ENCODE peak calls at places on chromosomes 13 and 19, in four cellular contexts. P is stomach; B is left lung; Q is CD8-positive, alpha-beta T cell. N is an unnamed sample.

GRCh38 chr13:51781246-51782022 is 22.5 kb downstream of the DHRS12 start:
- DNase-seq in P (peak; percentile 61), B (no peak), Q (no peak), N (peak; percentile 57)

GRCh38 chr19:18809149-18809978 is 18.3 kb upstream of the COMP start:
- DNase-seq in P (peak; percentile 38), Q (no peak), B (peak; percentile 57), N (no peak)

GRCh38 chr19:16654151-16654550 is 5.8 kb downstream of the SMIM7 start:
- DNase-seq in Q (no peak), P (no peak), B (no peak), N (peak; percentile 43)

GRCh38 chr19:58228584-58229254 is at the start of gene ZNF544:
- DNase-seq in Q (peak; percentile 54), P (peak; percentile 72), B (peak; percentile 85), N (peak; percentile 83)

GRCh38 chr13:73521291-73521626 is 462.5 kb downstream of the KLF5 start:
- DNase-seq in P (no peak), Q (no peak), B (no peak), N (no peak)

GRCh38 chr19:54231077-54231931 is 8.5 kb upstream of the LILRB3 start:
- DNase-seq in B (peak; percentile 88), P (peak; percentile 92), Q (peak; percentile 93), N (peak; percentile 91)

GRCh38 chr13:110187501-110188161 is 119.3 kb downstream of the COL4A1 start:
- DNase-seq in B (no peak), Q (no peak), P (no peak), N (peak; percentile 65)

GRCh38 chr13:38421590-38422560 is 72.2 kb downstream of the UFM1 start:
- DNase-seq in B (no peak), P (no peak), Q (no peak), N (no peak)

GRCh38 chr19:7869453-7869909 is 4.7 kb downstream of the PRR36 start:
- DNase-seq in B (peak; percentile 67), P (peak; percentile 82), Q (peak; percentile 84), N (no peak)

GRCh38 chr13:89514534-89515312 is 1832.8 kb upstream of the MIR17HG start:
- DNase-seq in P (no peak), Q (no peak), B (no peak), N (no peak)

GRCh38 chr19:33390120-33390907 is 16.8 kb downstream of the CEBPG start:
- DNase-seq in Q (no peak), B (peak; percentile 37), P (no peak), N (peak; percentile 28)

GRCh38 chr13:31905896-31906295 is 125.7 kb upstream of the FRY start:
- DNase-seq in P (no peak), Q (no peak), B (no peak), N (no peak)

GRCh38 chr19:21221653-21222052 is 79.8 kb downstream of the ZNF431 start:
- DNase-seq in B (no peak), P (no peak), Q (no peak), N (no peak)

GRCh38 chr19:50325310-50326100 is 3.7 kb downstream of the KCNC3 start:
- DNase-seq in P (peak; percentile 77), B (peak; percentile 64), Q (peak; percentile 64), N (peak; percentile 96)

GRCh38 chr13:50529154-50529882 is 314.2 kb downstream of the DLEU7 start:
- DNase-seq in Q (no peak), B (peak; percentile 88), P (peak; percentile 87), N (peak; percentile 82)

GRCh38 chr13:98564204-98564603 is 12.7 kb downstream of the STK24 start:
- DNase-seq in Q (no peak), P (no peak), B (no peak), N (no peak)

GRCh38 chr19:42412223-42412622 is 15.0 kb downstream of the LIPE start:
- DNase-seq in Q (no peak), B (no peak), P (no peak), N (peak; percentile 81)

GRCh38 chr13:95535243-95535642 is 17.3 kb upstream of the CLDN10 start:
- DNase-seq in P (no peak), B (peak; percentile 36), Q (no peak), N (no peak)

GRCh38 chr19:45955905-45956608 is 17.6 kb downstream of the NOVA2 start:
- DNase-seq in B (no peak), P (no peak), Q (no peak), N (peak; percentile 40)

GRCh38 chr19:39698535-39698934 is 5.7 kb upstream of the LGALS14 start:
- DNase-seq in B (no peak), P (no peak), Q (no peak), N (no peak)

GRCh38 chr13:75135325-75135825 is 346.6 kb downstream of the TBC1D4 start:
- DNase-seq in P (no peak), B (no peak), Q (no peak), N (no peak)

GRCh38 chr19:18049390-18049789 is 37.3 kb downstream of the IL12RB1 start:
- DNase-seq in B (peak; percentile 90), Q (no peak), P (peak; percentile 92), N (no peak)

GRCh38 chr19:32652893-32653625 is 21.9 kb downstream of the ANKRD27 start:
- DNase-seq in P (peak; percentile 88), B (peak; percentile 60), Q (no peak), N (peak; percentile 45)

GRCh38 chr19:38060346-38060745 is 153.3 kb downstream of the SIPA1L3 start:
- DNase-seq in P (no peak), Q (no peak), B (no peak), N (no peak)

GRCh38 chr13:59514316-59514715 is 649.4 kb downstream of the DIAPH3 start:
- DNase-seq in P (no peak), Q (no peak), B (no peak), N (no peak)

GRCh38 chr13:24254151-24254810 is 55.1 kb upstream of the C1QTNF9 start:
- DNase-seq in P (no peak), B (peak; percentile 66), Q (peak; percentile 65), N (no peak)

GRCh38 chr19:19232231-19232630 is 20.5 kb downstream of the NCAN start:
- DNase-seq in Q (no peak), B (no peak), P (no peak), N (no peak)

GRCh38 chr13:100434010-100434763 is 154.4 kb downstream of the GGACT start:
- DNase-seq in B (no peak), P (no peak), Q (no peak), N (no peak)

DNA sequence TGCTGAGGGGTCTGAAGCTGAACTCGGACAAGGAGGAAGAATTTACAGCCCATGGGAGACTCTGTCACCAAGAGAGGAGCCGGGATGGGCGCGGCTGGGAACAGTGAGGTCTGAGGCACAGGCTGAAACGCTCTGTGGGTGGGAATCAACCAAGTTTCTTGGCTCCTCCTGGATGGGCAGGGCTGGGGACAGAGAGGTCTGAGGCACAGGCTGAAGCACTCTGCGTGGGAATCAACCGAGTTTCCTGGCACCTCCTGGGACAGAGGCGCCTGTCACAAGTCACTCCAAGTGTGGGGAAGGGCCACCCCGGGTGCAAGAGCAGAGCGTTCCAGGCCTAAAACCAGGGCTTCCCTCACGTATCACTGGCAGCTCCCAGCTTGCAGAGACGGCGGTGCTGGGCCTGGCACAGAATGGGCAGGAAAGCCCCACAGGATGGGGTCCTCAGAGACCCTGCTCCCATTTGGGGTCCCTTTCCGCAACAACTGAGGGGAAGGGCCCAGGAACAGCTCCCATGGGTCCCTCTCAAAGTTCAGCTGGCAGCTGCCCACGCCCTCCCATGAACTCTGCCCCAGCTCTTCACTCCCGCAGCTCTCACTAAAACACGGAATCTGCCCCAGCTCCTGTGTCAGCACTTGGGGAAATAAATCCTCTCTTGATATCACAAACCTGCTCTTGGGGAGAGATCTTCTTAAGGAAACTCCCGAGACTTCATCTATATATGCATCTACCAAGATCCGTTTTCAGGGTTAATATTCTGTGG is 18.5 kb downstream of the AP3D1 start:
- DNase-seq in P (no peak), Q (no peak), B (no peak), N (no peak)
- H3K4me3 ChIP-seq in P (no peak overlapping the region), Q (no peak overlapping the region), B (no peak overlapping the region), N (no peak overlapping the region)

GRCh38 chr13:29885967-29886366 is 35.5 kb upstream of the UBL3 start:
- DNase-seq in Q (no peak), P (no peak), B (no peak), N (no peak)
- TF ChIP-seq CTCF in Q (no peak), P (no peak), B (no peak), N (no peak)

DNA sequence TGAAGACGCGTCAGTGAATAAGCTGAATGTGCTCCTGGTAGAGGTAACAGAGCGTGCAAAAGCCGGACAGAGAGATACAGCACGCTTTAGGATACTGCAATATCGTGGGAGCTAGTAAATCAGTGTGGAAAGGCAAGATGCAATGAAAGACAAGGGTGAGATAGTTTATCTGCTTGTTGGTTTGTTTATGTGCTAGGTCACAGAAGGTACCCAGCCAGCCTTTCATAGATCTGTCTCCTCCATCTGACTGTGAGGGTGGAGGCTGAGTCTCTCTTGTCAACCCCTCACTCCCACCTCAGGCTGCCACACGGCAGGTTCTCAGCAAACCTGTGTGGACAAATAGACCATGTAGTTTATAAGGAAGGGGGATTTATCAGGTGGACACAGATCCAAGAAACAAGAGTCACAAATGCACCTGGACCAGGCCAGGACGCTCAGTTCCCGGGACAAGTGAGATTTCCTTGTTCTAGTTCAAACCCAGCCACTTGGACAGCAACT is 971 bp upstream of the GIPC1 start:
- DNase-seq in Q (no peak), B (no peak), P (no peak), N (no peak)
- H3K4me3 ChIP-seq in Q (no peak overlapping the region), B (no peak overlapping the region), P (peak overlapping the region; percentile 86), N (no peak overlapping the region)

DNA sequence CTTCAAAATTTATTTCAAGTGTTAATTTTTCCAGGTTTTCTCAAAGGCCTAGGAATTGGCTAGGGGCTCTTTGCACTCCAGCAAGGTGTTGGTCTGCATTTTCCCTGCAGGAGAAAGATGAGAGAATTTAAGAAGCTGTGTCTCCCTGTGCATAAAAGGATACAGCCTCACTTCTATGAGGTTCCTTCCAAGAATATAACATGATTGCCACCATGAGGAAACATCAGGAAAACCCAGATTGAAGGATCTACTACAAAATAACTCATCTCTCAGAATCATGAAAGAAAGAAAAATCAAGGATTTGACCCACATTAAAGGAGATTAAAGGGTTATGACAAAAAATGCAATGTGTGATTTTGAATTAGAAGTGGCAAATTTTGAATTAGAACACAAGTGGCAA is 69.9 kb downstream of the RUBCNL start:
- DNase-seq in P (no peak), B (no peak), Q (no peak), N (no peak)
- TF ChIP-seq CTCF in P (no peak), B (no peak), Q (no peak), N (peak; percentile 5)

GRCh38 chr19:6587998-6588507 is 2.9 kb downstream of the CD70 start:
- DNase-seq in B (no peak), Q (no peak), P (no peak), N (no peak)

GRCh38 chr19:6588508-6589345 is 2.2 kb downstream of the CD70 start:
- DNase-seq in P (no peak), B (no peak), Q (no peak), N (no peak)

GRCh38 chr19:6586056-6586455 is 4.9 kb downstream of the CD70 start:
- DNase-seq in P (no peak), B (no peak), Q (no peak), N (no peak)

GRCh38 chr19:6587093-6587820 is 3.7 kb downstream of the CD70 start:
- DNase-seq in P (no peak), Q (no peak), B (no peak), N (no peak)

GRCh38 chr19:6586726-6587092 is 4.2 kb downstream of the CD70 start:
- DNase-seq in P (no peak), Q (no peak), B (no peak), N (no peak)
- H3K4me3 ChIP-seq in P (no peak overlapping the region), Q (peak overlapping the region; percentile 26), B (no peak overlapping the region), N (no peak overlapping the region)

GRCh38 chr19:10010939-10011338 is 635 bp upstream of the COL5A3 start:
- DNase-seq in Q (no peak), P (no peak), B (no peak), N (no peak)
- TF ChIP-seq CTCF in Q (no peak), P (no peak), B (no peak), N (no peak)

GRCh38 chr19:1789282-1790020 is 22.6 kb downstream of the ATP8B3 start:
- DNase-seq in Q (no peak), P (no peak), B (no peak), N (no peak)
- H3K4me3 ChIP-seq in Q (no peak overlapping the region), P (no peak overlapping the region), B (no peak overlapping the region), N (no peak overlapping the region)

N was measured in BE2C.